ENCODE peak calls at places on chromosomes 3 and 15, in six cellular contexts. G is brain microvascular endothelial cell, D is dorsolateral prefrontal cortex, E is left ventricle myocardium inferior, X is amniotic stem cell, Z is body of pancreas. P is an unnamed sample.

GRCh38 chr3:134161817-134162396 is 88.8 kb downstream of the RYK start:
- DNase-seq in G (no peak), D (no peak), E (no peak), X (no peak), Z (no peak), P (no peak)

GRCh38 chr3:56769125-56769709 is 32.5 kb downstream of the ARHGEF3 start:
- DNase-seq in G (no peak), D (no peak), E (no peak), X (no peak), Z (no peak), P (no peak)

GRCh38 chr3:74590620-74591262 is 23.7 kb downstream of the CNTN3 start:
- DNase-seq in G (no peak), D (no peak), E (no peak), X (no peak), Z (no peak), P (no peak)

GRCh38 chr15:31660800-31661199 is 334.2 kb downstream of the KLF13 start:
- DNase-seq in G (no peak), D (no peak), E (no peak), X (no peak), Z (no peak), P (no peak)

GRCh38 chr15:62135532-62136134 is 29.5 kb downstream of the C2CD4B start:
- DNase-seq in G (peak), D (no peak), E (no peak), X (no peak), Z (peak), P (peak)

GRCh38 chr15:74964794-74965193 is 8.2 kb upstream of the RPP25 start:
- DNase-seq in G (peak), D (no peak), E (no peak), X (no peak), Z (peak), P (no peak)

GRCh38 chr3:153320585-153321128 is 158.6 kb downstream of the RAP2B start:
- DNase-seq in G (no peak), D (no peak), E (no peak), X (no peak), Z (no peak), P (no peak)

GRCh38 chr3:5264093-5264610 is 76.6 kb downstream of the EDEM1 start:
- DNase-seq in G (no peak), D (no peak), E (no peak), X (no peak), Z (no peak), P (no peak)

GRCh38 chr15:101795455-101795854 is 7.9 kb upstream of the OR4F6 start:
- DNase-seq in G (peak), D (no peak), E (no peak), X (peak), Z (no peak), P (no peak)

GRCh38 chr3:22685598-22685997 is 517.5 kb upstream of the UBE2E2 start:
- DNase-seq in G (peak), D (no peak), E (no peak), X (no peak), Z (no peak), P (no peak)

GRCh38 chr3:61562042-61562809 is 855 bp downstream of the PTPRG start:
- DNase-seq in G (no peak), D (no peak), E (peak), X (no peak), Z (no peak), P (peak)

GRCh38 chr3:32237670-32238026 is 832 bp upstream of the CMTM8 start:
- DNase-seq in G (no peak), D (no peak), E (no peak), X (no peak), Z (no peak), P (no peak)

GRCh38 chr3:38601971-38602550 is 47.4 kb downstream of the SCN5A start:
- DNase-seq in G (no peak), D (no peak), E (no peak), X (no peak), Z (no peak), P (no peak)

GRCh38 chr15:100628746-100629145 is 26.4 kb downstream of the ASB7 start:
- DNase-seq in G (no peak), D (no peak), E (no peak), X (no peak), Z (no peak), P (no peak)